ENCODE peak calls at places on chromosomes 2 and 18, in five cellular contexts. N is HepG2, G is K562, C is H1, S is GM12878. Q is an unnamed sample.

GRCh38 chr18:62954341-62954740 is 239.0 kb downstream of the PHLPP1 start:
- DNase-seq in S (no peak), C (no peak), G (no peak), N (peak; percentile 8), Q (no peak)

GRCh38 chr2:71952572-71953188 is 195.0 kb downstream of the CYP26B1 start:
- DNase-seq in C (no peak), N (no peak), S (no peak), G (no peak), Q (no peak)

GRCh38 chr2:159185401-159186130 is 100.9 kb downstream of the WDSUB1 start:
- DNase-seq in C (no peak), N (peak; percentile 23), S (peak; percentile 48), G (peak; percentile 57), Q (peak; percentile 19)

GRCh38 chr2:113711857-113712256 is 44.6 kb downstream of the SLC35F5 start:
- DNase-seq in G (no peak), S (no peak), N (no peak), C (no peak), Q (no peak)

GRCh38 chr2:68730828-68731227 is 3.8 kb upstream of the ARHGAP25 start:
- DNase-seq in G (no peak), S (no peak), C (no peak), N (no peak), Q (no peak)

GRCh38 chr2:62114564-62114963 is 81.4 kb upstream of the B3GNT2 start:
- DNase-seq in G (no peak), N (no peak), C (no peak), S (no peak), Q (no peak)

GRCh38 chr2:63192889-63193778 is 142.5 kb downstream of the OTX1 start:
- DNase-seq in N (peak; percentile 97), S (no peak), C (no peak), G (no peak), Q (no peak)

GRCh38 chr2:192718340-192718739 is 523.6 kb upstream of the TMEFF2 start:
- DNase-seq in S (no peak), N (no peak), G (no peak), C (no peak), Q (no peak)

GRCh38 chr2:160331258-160332025 is 131.4 kb upstream of the ITGB6 start:
- DNase-seq in G (no peak), S (no peak), C (no peak), N (no peak), Q (no peak)

GRCh38 chr2:236309669-236310029 is 45.4 kb upstream of the ASB18 start:
- DNase-seq in G (peak; percentile 47), C (peak; percentile 13), N (peak; percentile 31), S (no peak), Q (no peak)

GRCh38 chr2:138059967-138060635 is 95.8 kb downstream of the HNMT start:
- DNase-seq in S (no peak), C (no peak), N (peak; percentile 46), G (peak; percentile 11), Q (no peak)

GRCh38 chr18:40371673-40372072 is 1583.4 kb upstream of the PIK3C3 start:
- DNase-seq in S (no peak), G (no peak), N (no peak), C (no peak), Q (no peak)

GRCh38 chr18:80176334-80177080 is 67.4 kb downstream of the ADNP2 start:
- DNase-seq in N (peak; percentile 8), C (no peak), G (no peak), S (no peak), Q (no peak)

GRCh38 chr2:42100696-42101585 is 53.1 kb downstream of the PKDCC start:
- DNase-seq in C (no peak), N (no peak), S (no peak), G (no peak), Q (no peak)

GRCh38 chr2:153432381-153432780 is 46.2 kb downstream of the RPRM start:
- DNase-seq in N (no peak), S (no peak), C (no peak), G (no peak), Q (no peak)

GRCh38 chr18:7760967-7761946 is 194.1 kb downstream of the PTPRM start:
- DNase-seq in G (no peak), C (no peak), S (no peak), N (peak; percentile 81), Q (no peak)

GRCh38 chr2:237485304-237485703 is 1.7 kb upstream of the MLPH start:
- DNase-seq in G (no peak), C (no peak), S (no peak), N (no peak), Q (no peak)

GRCh38 chr2:239190921-239191885 is 209.6 kb downstream of the HDAC4 start:
- DNase-seq in G (no peak), S (no peak), N (no peak), C (no peak), Q (no peak)

GRCh38 chr2:228771306-228771705 is 499.8 kb downstream of the PID1 start:
- DNase-seq in G (no peak), N (no peak), S (no peak), C (no peak), Q (no peak)

GRCh38 chr2:57890462-57890861 is 156.1 kb upstream of the VRK2 start:
- DNase-seq in N (no peak), S (no peak), G (no peak), C (no peak), Q (no peak)

GRCh38 chr2:128436498-128437180 is 118.0 kb upstream of the HS6ST1 start:
- DNase-seq in S (no peak), N (no peak), G (no peak), C (no peak), Q (no peak)

GRCh38 chr18:59024829-59025228 is 114.9 kb upstream of the SEC11C start:
- DNase-seq in N (no peak), C (no peak), S (no peak), G (no peak), Q (no peak)

GRCh38 chr2:39228413-39229209 is 15.2 kb downstream of the CDKL4 start:
- DNase-seq in C (no peak), S (no peak), N (peak; percentile 34), G (no peak), Q (no peak)

GRCh38 chr2:182463760-182464159 is 36.9 kb upstream of the PDE1A start:
- DNase-seq in G (no peak), N (no peak), S (no peak), C (no peak), Q (no peak)

GRCh38 chr2:208142255-208142924 is 3.6 kb downstream of the CRYGB start:
- DNase-seq in C (no peak), S (no peak), G (no peak), N (no peak), Q (no peak)
- H3K9ac ChIP-seq in C (no peak overlapping the region), S (no peak overlapping the region), G (no peak overlapping the region), N (no peak overlapping the region), Q (no peak overlapping the region)

GRCh38 chr2:191170301-191170636 is 19.5 kb upstream of the STAT4 start:
- DNase-seq in N (no peak), C (no peak), G (no peak), S (no peak), Q (no peak)

GRCh38 chr2:191166111-191166755 is 15.4 kb upstream of the STAT4 start:
- DNase-seq in G (no peak), S (no peak), N (peak; percentile 69), C (no peak), Q (no peak)

GRCh38 chr2:191166756-191167445 is 16.1 kb upstream of the STAT4 start:
- DNase-seq in S (no peak), G (no peak), N (no peak), C (no peak), Q (no peak)

GRCh38 chr2:191169456-191170300 is 18.9 kb upstream of the STAT4 start:
- DNase-seq in N (no peak), C (no peak), S (no peak), G (no peak), Q (no peak)

DNA sequence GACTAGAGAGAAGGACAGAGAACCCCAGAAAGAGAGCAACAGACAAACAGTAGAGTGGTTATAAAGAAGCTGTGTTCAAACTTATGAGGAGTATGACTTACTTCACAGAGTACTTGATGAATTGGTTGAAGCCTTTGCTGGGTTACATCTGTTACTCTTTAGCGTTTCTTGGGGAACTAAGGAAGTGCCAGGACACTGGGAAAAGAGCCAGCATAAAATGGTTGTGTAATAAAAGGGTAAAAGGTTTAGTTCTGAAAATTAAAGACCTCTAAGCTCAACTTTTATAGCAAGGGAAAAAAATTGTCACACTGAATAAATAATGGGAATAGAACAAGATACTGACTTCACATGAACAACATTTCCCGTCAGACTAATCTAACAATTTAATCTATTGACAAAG is 17.0 kb upstream of the STAT4 start:
- DNase-seq in C (no peak), N (no peak), G (no peak), S (no peak), Q (no peak)
- TF ChIP-seq SP1 in C (no peak), N (no peak), G (no peak), S (no peak), Q (no peak)

DNA sequence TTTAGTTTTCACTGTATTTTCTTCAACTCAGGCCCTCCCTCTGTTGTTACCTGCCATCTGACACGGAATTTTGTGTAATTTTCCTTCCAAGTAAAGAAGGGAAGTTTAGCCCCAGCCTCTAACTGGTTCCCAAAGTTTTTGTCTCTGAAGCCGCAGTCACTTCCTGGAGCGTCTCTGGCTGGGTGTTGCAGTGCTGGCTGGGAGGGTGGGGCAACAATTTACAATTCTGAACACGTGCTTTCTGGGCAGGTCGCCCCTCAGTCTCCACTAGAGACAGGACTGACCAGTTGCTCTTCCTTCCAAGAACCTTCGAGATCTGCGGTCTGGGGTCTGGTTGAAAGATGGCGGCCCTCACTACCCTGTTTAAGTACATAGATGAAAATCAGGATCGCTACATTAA is 3.5 kb downstream of the CNDP2 start:
- DNase-seq in N (no peak), S (peak; percentile 37), C (no peak), G (peak; percentile 40), Q (no peak)
- TF ChIP-seq POLR2A in N (no peak), S (peak; percentile 52), C (no peak), G (peak; percentile 61), Q (no peak)

GRCh38 chr2:120993661-120994060 is 258.0 kb downstream of the GLI2 start:
- DNase-seq in N (no peak), G (no peak), S (no peak), C (no peak), Q (no peak)
- H3K9ac ChIP-seq in N (no peak overlapping the region), G (no peak overlapping the region), S (no peak overlapping the region), C (no peak overlapping the region), Q (no peak overlapping the region)

GRCh38 chr2:55771612-55772011 is 78.0 kb upstream of the PNPT1 start:
- DNase-seq in N (peak; percentile 22), G (no peak), C (no peak), S (no peak), Q (peak; percentile 16)
- TF ChIP-seq SP1 in N (no peak), G (no peak), C (no peak), S (no peak), Q (no peak)

GRCh38 chr2:74179063-74179865 is 585 bp upstream of the MOB1A start:
- DNase-seq in N (no peak), G (no peak), C (no peak), S (no peak), Q (no peak)
- TF ChIP-seq POLR2A in N (peak; percentile 87), G (no peak), C (no peak), S (no peak), Q (peak; percentile 75)